ENCODE peak calls at places on chromosome 12, in five cellular contexts. H is MM.1S, C is GM23338, D is GM23248, I is neural progenitor cell. S is an unnamed sample. For H4K20me1, the result is how much of the 10 kb centered on the place peaks cover.

GRCh38 chr12:49784756-49785409 is 43.3 kb downstream of the NCKAP5L start:
- DNase-seq in H (no peak), C (no peak), D (peak), I (no peak), S (no peak)

GRCh38 chr12:75984577-75985182 is 46.9 kb downstream of the PHLDA1 start:
- DNase-seq in H (no peak), C (no peak), D (no peak), I (no peak), S (no peak)

GRCh38 chr12:76784600-76785051 is 20.7 kb downstream of the ZDHHC17 start:
- DNase-seq in H (no peak), C (no peak), D (peak), I (no peak), S (no peak)

GRCh38 chr12:23640754-23641153 is 308.7 kb downstream of the SOX5 start:
- DNase-seq in H (no peak), C (peak), D (no peak), I (peak), S (no peak)

GRCh38 chr12:120175062-120175461 is 19.5 kb downstream of the GCN1 start:
- DNase-seq in H (no peak), C (no peak), D (no peak), I (no peak), S (no peak)

GRCh38 chr12:4270670-4271432 is 2.7 kb upstream of the CCND2 start:
- DNase-seq in H (peak), C (peak), D (peak), I (peak), S (no peak)

GRCh38 chr12:25670076-25671055 is 117.3 kb upstream of the LMNTD1 start:
- DNase-seq in H (no peak), C (no peak), D (peak), I (no peak), S (peak)

GRCh38 chr12:93317227-93317626 is 60.5 kb upstream of the NUDT4 start:
- DNase-seq in H (no peak), C (no peak), D (no peak), I (no peak), S (peak)

GRCh38 chr12:127810026-127810425 is 456.9 kb upstream of the TMEM132C start:
- DNase-seq in H (no peak), C (no peak), D (peak), I (no peak), S (no peak)

GRCh38 chr12:112116232-112117060 is 7.9 kb upstream of the NAA25 start:
- DNase-seq in H (peak), C (peak), D (peak), I (peak), S (peak)

GRCh38 chr12:1279050-1279449 is 288.0 kb downstream of the ERC1 start:
- DNase-seq in H (no peak), C (no peak), D (peak), I (no peak), S (no peak)

GRCh38 chr12:132469423-132469822 is 20.5 kb upstream of the FBRSL1 start:
- DNase-seq in H (no peak), C (no peak), D (no peak), I (no peak), S (no peak)

DNA sequence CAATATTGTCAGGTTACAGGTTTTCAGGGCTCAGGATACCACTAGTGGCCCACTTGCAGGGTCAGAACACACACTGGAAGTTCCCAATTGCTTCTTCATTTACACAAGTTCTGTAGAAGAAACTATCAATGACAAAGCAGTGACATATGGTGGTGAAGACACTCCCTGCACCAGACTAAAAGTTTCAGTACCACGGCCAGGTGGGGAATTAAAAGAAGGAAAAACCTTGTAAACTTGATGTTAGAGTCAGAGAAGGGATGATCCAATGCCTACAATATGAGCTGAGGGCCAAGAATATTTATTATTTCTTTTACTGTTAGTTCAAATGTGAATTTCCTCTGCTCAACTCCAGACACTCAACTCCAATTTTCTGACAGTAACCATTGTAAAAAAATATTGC is 31.8 kb upstream of the CHST11 start:
- DNase-seq in H (no peak), C (no peak), D (no peak), I (no peak), S (no peak)
- TF ChIP-seq EZH2 in H (no peak), C (no peak), D (no peak), I (no peak), S (no peak)

GRCh38 chr12:129110575-129110974 is 257.3 kb downstream of the GLT1D1 start:
- DNase-seq in H (no peak), C (no peak), D (no peak), I (no peak), S (no peak)

GRCh38 chr12:129102233-129102632 is 249.0 kb downstream of the GLT1D1 start:
- DNase-seq in H (no peak), C (no peak), D (no peak), I (no peak), S (no peak)

GRCh38 chr12:129109174-129110001 is 256.1 kb downstream of the GLT1D1 start:
- DNase-seq in H (no peak), C (no peak), D (no peak), I (no peak), S (no peak)

GRCh38 chr12:129101404-129101803 is 248.1 kb downstream of the GLT1D1 start:
- DNase-seq in H (no peak), C (no peak), D (no peak), I (peak), S (no peak)

DNA sequence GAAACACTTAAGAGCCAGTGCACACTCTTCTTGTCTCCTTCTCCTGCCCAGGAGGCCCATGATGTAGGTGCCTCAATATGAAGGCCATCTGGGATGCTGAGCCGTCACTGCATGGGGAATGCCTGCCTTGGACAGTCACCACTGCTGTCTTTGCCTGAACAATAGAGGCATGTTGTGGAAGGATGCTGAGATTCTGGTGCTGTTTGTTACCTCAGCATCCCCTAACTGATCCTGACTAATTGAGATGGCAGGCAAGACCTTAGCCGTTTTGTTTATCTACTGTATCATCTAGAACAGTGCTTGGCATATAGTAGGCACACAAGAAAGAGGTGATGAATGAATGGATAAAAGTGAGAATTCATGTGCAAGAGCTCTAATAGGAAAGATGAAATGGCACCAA is 253.5 kb downstream of the GLT1D1 start:
- DNase-seq in H (no peak), C (no peak), D (no peak), I (no peak), S (no peak)
- H4K20me1 ChIP-seq in H (under half), C (under half), D (under half), I (under half), S (under half)

GRCh38 chr12:13976880-13977279 is 4.5 kb downstream of the GRIN2B start:
- DNase-seq in H (no peak), C (no peak), D (no peak), I (no peak), S (no peak)

GRCh38 chr12:13986031-13986430 is 4.6 kb upstream of the GRIN2B start:
- DNase-seq in H (no peak), C (no peak), D (no peak), I (no peak), S (no peak)

GRCh38 chr12:13982010-13982409 is 608 bp upstream of the GRIN2B start:
- DNase-seq in H (no peak), C (peak), D (peak), I (peak), S (no peak)

GRCh38 chr12:13980548-13981295 is 680 bp downstream of the GRIN2B start:
- DNase-seq in H (no peak), C (peak), D (no peak), I (peak), S (no peak)

DNA sequence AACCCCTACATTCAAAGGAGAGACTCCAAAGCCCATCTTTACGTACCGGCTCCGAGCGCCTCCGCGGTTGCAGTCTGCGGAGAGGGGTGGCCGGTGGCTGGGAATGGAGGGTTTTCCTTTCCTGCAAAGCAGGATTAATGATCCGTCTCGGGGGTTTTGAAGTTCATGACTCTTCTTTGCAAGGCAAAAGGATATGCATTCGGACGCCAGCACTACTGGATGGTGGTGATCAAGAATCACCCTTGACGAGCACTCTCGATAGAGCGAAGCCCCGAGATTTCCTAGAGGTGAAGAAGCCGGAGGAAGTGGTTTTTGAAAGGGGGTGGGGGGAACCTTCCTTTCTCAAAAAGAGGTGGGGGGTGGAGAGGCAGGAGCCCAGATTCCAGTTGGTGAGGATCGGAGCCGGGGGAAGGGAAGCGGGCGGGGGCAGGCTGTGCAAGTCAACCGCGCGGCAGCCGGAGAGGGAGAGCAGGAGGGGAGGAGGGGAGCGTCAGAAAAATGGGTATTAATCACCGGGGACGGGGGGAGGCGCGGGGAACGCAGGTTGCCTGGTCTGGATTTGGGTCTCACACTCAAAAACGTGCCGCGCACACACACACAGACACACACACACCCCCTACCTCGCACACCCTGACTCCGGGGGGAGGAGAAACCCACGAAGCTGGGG is at the start of gene GRIN2B:
- DNase-seq in H (no peak), C (peak), D (no peak), I (peak), S (no peak)
- TF ChIP-seq EZH2 in H (no peak), C (peak), D (peak), I (peak), S (no peak)

DNA sequence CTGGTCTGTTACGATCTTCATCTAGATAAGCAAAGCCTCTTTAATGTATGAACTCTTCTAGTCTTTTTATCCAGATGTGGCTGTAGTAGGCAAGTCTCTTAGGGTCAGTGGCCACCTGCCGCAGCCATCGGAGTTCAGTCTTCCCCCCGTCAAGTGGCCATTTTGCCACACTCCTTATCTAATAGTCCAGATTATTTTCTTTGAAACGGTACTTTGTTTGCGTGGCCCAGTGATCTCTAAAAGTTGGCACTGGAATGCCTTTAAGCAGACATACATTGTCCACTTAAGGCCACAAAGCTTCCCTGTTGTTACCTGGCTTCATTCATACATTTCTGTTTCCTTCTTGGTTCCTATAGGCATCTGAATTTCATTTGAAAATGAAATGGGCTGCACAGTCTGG is 36.0 kb upstream of the BMAL2 start:
- DNase-seq in H (no peak), C (no peak), D (no peak), I (no peak), S (no peak)
- H4K20me1 ChIP-seq in H (under half), C (under half), D (under half), I (under half), S (under half)

S was measured in PC-9.